ENCODE peak calls at places on chromosomes 2 and 18, in eight cellular contexts. M is HCT116; H is sigmoid colon; O is right cardiac atrium; X is PC-3; U is effector memory CD4-positive, alpha-beta T cell; Q is bronchial epithelial cell; L is fibroblast of mammary gland. A is an unnamed sample.

GRCh38 chr2:20169796-20170467 is 55.0 kb downstream of the SDC1 start:
- DNase-seq in U (no peak), O (no peak), L (peak; percentile 37), X (peak; percentile 70), Q (peak; percentile 76), M (no peak), H (no peak), A (peak; percentile 19)

GRCh38 chr18:62942578-62942977 is 227.2 kb downstream of the PHLPP1 start:
- DNase-seq in M (no peak), X (no peak), L (no peak), U (no peak), Q (peak; percentile 93), H (no peak), O (no peak), A (no peak)

GRCh38 chr2:170505631-170506270 is 209.4 kb upstream of the SP5 start:
- DNase-seq in O (peak; percentile 85), X (no peak), H (peak; percentile 94), Q (no peak), L (peak; percentile 32), U (no peak), M (no peak), A (peak; percentile 44)

GRCh38 chr18:63676526-63676925 is 14.8 kb upstream of the SERPINB3 start:
- DNase-seq in M (peak; percentile 44), O (no peak), X (peak; percentile 71), L (peak; percentile 12), Q (no peak), U (no peak), H (no peak), A (no peak)

GRCh38 chr2:233789554-233789953 is 11.4 kb downstream of the MROH2A start:
- DNase-seq in O (no peak), L (no peak), X (no peak), H (no peak), Q (no peak), M (no peak), U (no peak), A (no peak)

GRCh38 chr2:105087273-105087672 is 49.4 kb downstream of the MRPS9 start:
- DNase-seq in M (no peak), O (no peak), U (no peak), X (no peak), L (no peak), H (no peak), Q (no peak), A (no peak)

GRCh38 chr2:232363784-232364615 is 14.6 kb upstream of the ALPP start:
- DNase-seq in U (no peak), X (no peak), H (peak; percentile 46), L (no peak), M (no peak), O (no peak), Q (no peak), A (peak; percentile 37)

GRCh38 chr2:195049372-195050031 is 607.5 kb upstream of the SLC39A10 start:
- DNase-seq in O (no peak), X (peak; percentile 54), Q (peak; percentile 78), L (peak; percentile 62), H (no peak), U (no peak), M (no peak), A (peak; percentile 28)

GRCh38 chr18:58004317-58004716 is 39.7 kb upstream of the NEDD4L start:
- DNase-seq in H (no peak), Q (peak; percentile 90), O (no peak), U (no peak), X (peak; percentile 92), M (peak; percentile 60), L (peak; percentile 83), A (peak; percentile 56)

GRCh38 chr2:18750662-18751554 is 161.5 kb upstream of the NT5C1B start:
- DNase-seq in L (peak; percentile 61), U (no peak), X (peak; percentile 38), Q (peak; percentile 28), H (no peak), O (no peak), M (no peak), A (peak; percentile 75)

GRCh38 chr18:35497006-35497333 is 790 bp downstream of the INO80C start:
- DNase-seq in Q (peak; percentile 64), X (no peak), L (peak; percentile 77), O (no peak), H (peak; percentile 73), U (no peak), M (no peak), A (peak; percentile 61)

GRCh38 chr2:168816369-168816768 is 13.9 kb downstream of the NOSTRIN start:
- DNase-seq in M (no peak), H (no peak), X (peak; percentile 53), U (no peak), L (peak; percentile 77), O (no peak), Q (peak; percentile 79), A (peak; percentile 89)

GRCh38 chr2:44166096-44166495 is 2.6 kb upstream of the PPM1B start:
- DNase-seq in H (no peak), M (no peak), Q (no peak), L (no peak), U (no peak), X (no peak), O (no peak), A (no peak)

GRCh38 chr2:98118852-98119251 is 31.9 kb downstream of the VWA3B start:
- DNase-seq in Q (no peak), O (no peak), X (no peak), U (no peak), L (no peak), H (no peak), M (no peak), A (no peak)

GRCh38 chr2:112277591-112278220 is 2.3 kb downstream of the ZC3H6 start:
- DNase-seq in X (no peak), L (peak; percentile 80), H (no peak), O (no peak), M (no peak), U (no peak), Q (no peak), A (peak; percentile 67)

GRCh38 chr2:112275314-112275886 is at the start of gene ZC3H6:
- DNase-seq in O (peak; percentile 100), Q (peak; percentile 83), L (peak; percentile 97), H (peak; percentile 99), X (peak; percentile 98), M (peak; percentile 95), U (peak; percentile 97), A (peak; percentile 98)

GRCh38 chr2:112273349-112273748 is 2.0 kb upstream of the ZC3H6 start:
- DNase-seq in Q (no peak), L (no peak), M (no peak), X (no peak), H (no peak), U (no peak), O (no peak), A (no peak)

GRCh38 chr2:112275887-112276773 is 733 bp downstream of the ZC3H6 start:
- DNase-seq in Q (peak; percentile 66), H (peak; percentile 95), U (peak; percentile 77), L (peak; percentile 86), M (peak; percentile 60), O (peak; percentile 96), X (peak; percentile 83), A (peak; percentile 91)

GRCh38 chr2:112276954-112277353 is 1.6 kb downstream of the ZC3H6 start:
- DNase-seq in L (no peak), O (no peak), U (no peak), Q (no peak), X (no peak), H (no peak), M (no peak), A (peak; percentile 24)
- H3K4me3 ChIP-seq in L (peak overlapping the region; percentile 60), O (no peak overlapping the region), U (no peak overlapping the region), Q (no peak overlapping the region), X (peak overlapping the region; percentile 99), H (no peak overlapping the region), M (peak overlapping the region; percentile 76), A (no peak overlapping the region)

GRCh38 chr18:53117851-53118250 is 777.9 kb downstream of the DCC start:
- DNase-seq in X (no peak), L (no peak), U (no peak), O (no peak), M (no peak), H (no peak), Q (no peak), A (no peak)

DNA sequence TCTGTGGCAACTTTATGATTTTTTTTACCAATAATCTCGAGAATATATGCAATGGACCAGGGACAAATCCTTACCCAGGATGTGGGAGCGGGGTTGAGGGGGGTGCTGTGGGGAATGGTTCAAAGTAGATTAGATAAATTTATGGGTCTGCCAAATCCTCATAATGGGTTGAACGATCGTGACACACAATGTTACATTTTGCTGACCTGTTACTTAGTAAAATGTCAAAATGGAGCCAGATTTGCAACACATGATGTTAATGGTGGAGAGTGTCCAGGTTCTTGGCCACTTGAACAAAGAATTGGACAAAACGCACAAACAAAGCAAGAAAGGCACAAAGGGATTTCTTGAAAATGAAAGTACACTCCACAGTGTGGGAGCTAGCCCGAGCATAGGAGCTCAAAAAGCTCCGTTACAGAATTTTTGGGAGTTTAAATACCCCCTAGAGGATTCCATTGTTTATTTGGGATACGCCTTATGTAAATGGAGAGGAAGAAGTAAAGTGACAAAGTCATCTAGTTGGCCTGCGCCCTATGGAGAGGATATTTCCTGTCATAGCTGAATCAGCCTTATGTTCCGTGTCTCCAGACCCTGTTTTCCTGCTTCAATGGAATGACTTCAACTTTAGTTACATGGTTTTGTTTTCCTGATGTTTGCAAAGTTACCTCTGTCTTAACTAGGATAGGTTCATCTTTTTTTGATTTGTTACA is 776.0 kb downstream of the DCC start:
- DNase-seq in U (no peak), X (no peak), O (no peak), M (no peak), Q (no peak), H (no peak), L (no peak), A (peak; percentile 2)
- H3K4me3 ChIP-seq in U (no peak overlapping the region), X (peak overlapping the region; percentile 40), O (peak overlapping the region; percentile 18), M (no peak overlapping the region), Q (no peak overlapping the region), H (no peak overlapping the region), L (no peak overlapping the region), A (peak overlapping the region; percentile 19)

GRCh38 chr2:172425336-172425735 is 2.0 kb upstream of the ITGA6 start:
- DNase-seq in U (no peak), O (no peak), X (no peak), L (no peak), Q (no peak), M (no peak), H (no peak), A (no peak)

GRCh38 chr2:172427990-172428840 is 829 bp downstream of the ITGA6 start:
- DNase-seq in M (no peak), O (peak; percentile 75), X (peak; percentile 56), H (no peak), U (peak; percentile 37), L (no peak), Q (no peak), A (no peak)

GRCh38 chr2:172427256-172427989 is at the start of gene ITGA6:
- DNase-seq in M (peak; percentile 83), O (peak; percentile 88), X (peak; percentile 92), L (no peak), H (no peak), Q (peak; percentile 67), U (peak; percentile 73), A (peak; percentile 28)

GRCh38 chr2:172428841-172429173 is 1.4 kb downstream of the ITGA6 start:
- DNase-seq in H (no peak), X (no peak), L (no peak), U (no peak), M (no peak), O (no peak), Q (no peak), A (no peak)

GRCh38 chr2:172426635-172427255 is 641 bp upstream of the ITGA6 start:
- DNase-seq in O (no peak), H (no peak), U (no peak), X (no peak), M (no peak), L (no peak), Q (peak; percentile 65), A (no peak)
- H3K4me3 ChIP-seq in O (peak overlapping the region; percentile 59), H (peak overlapping the region; percentile 49), U (peak overlapping the region; percentile 81), X (peak overlapping the region; percentile 82), M (peak overlapping the region; percentile 73), L (peak overlapping the region; percentile 21), Q (peak overlapping the region; percentile 82), A (peak overlapping the region; percentile 72)

GRCh38 chr2:222239091-222239490 is 59.7 kb downstream of the PAX3 start:
- DNase-seq in Q (no peak), O (no peak), M (no peak), L (no peak), U (no peak), X (no peak), H (no peak), A (no peak)
- H3K4me3 ChIP-seq in Q (no peak overlapping the region), O (no peak overlapping the region), M (no peak overlapping the region), L (no peak overlapping the region), U (no peak overlapping the region), X (no peak overlapping the region), H (no peak overlapping the region), A (no peak overlapping the region)

A was measured in fibroblast of the aortic adventitia.